ENCODE peak calls at places on chromosomes 7 and 10, in four cellular contexts. C, D, N and K are unnamed samples.

GRCh38 chr7:76509931-76510877 is at the start of gene UPK3B:
- DNase-seq in N (no peak), C (no peak), D (no peak), K (peak; percentile 14)

GRCh38 chr7:84701524-84702306 is 485.1 kb downstream of the SEMA3D start:
- DNase-seq in N (no peak), D (no peak), C (no peak), K (no peak)

GRCh38 chr10:110448682-110449418 is 48.9 kb upstream of the DUSP5 start:
- DNase-seq in N (no peak), C (no peak), D (no peak), K (no peak)

GRCh38 chr7:28609608-28610007 is 197.3 kb downstream of the CREB5 start:
- DNase-seq in D (no peak), C (no peak), N (no peak), K (no peak)

GRCh38 chr7:152747224-152747623 is 12.3 kb upstream of the ACTR3B start:
- DNase-seq in C (no peak), N (no peak), D (no peak), K (no peak)

GRCh38 chr7:143299840-143300239 is 11.7 kb downstream of the CASP2 start:
- DNase-seq in C (peak; percentile 64), D (no peak), N (peak; percentile 32), K (no peak)

GRCh38 chr10:49761789-49762565 is at the start of gene OGDHL:
- DNase-seq in D (peak; percentile 86), N (peak; percentile 82), C (no peak), K (peak; percentile 91)

GRCh38 chr10:110547139-110547761 is 20.2 kb upstream of the SMC3 start:
- DNase-seq in D (peak; percentile 72), C (no peak), N (no peak), K (peak; percentile 65)

GRCh38 chr7:113040849-113041248 is 45.8 kb downstream of the GPR85 start:
- DNase-seq in N (no peak), C (no peak), D (no peak), K (no peak)

GRCh38 chr7:24722386-24723177 is 34.7 kb downstream of the GSDME start:
- DNase-seq in N (no peak), D (no peak), C (no peak), K (no peak)

GRCh38 chr7:159075563-159076238 is 69.0 kb downstream of the VIPR2 start:
- DNase-seq in N (no peak), C (no peak), D (no peak), K (no peak)

GRCh38 chr7:36227223-36227622 is 74.2 kb downstream of the EEPD1 start:
- DNase-seq in N (no peak), D (no peak), C (no peak), K (no peak)

GRCh38 chr10:7876541-7877127 is 58.3 kb downstream of the TAF3 start:
- DNase-seq in C (no peak), D (no peak), N (no peak), K (no peak)

GRCh38 chr7:22329816-22330524 is 27.0 kb downstream of the RAPGEF5 start:
- DNase-seq in D (no peak), N (no peak), C (no peak), K (no peak)

GRCh38 chr7:49322476-49322875 is 398.1 kb downstream of the CDC14C start:
- DNase-seq in C (no peak), D (no peak), N (no peak), K (no peak)

GRCh38 chr7:148153611-148154010 is 437.0 kb upstream of the C7orf33 start:
- DNase-seq in C (no peak), N (no peak), D (no peak), K (no peak)

GRCh38 chr7:76086070-76086469 is 38.2 kb downstream of the MDH2 start:
- DNase-seq in N (no peak), C (no peak), D (no peak), K (no peak)

GRCh38 chr7:66905243-66905642 is 15.8 kb upstream of the TMEM248 start:
- DNase-seq in N (no peak), C (no peak), D (no peak), K (no peak)

GRCh38 chr10:72728462-72728861 is 36.5 kb downstream of the MCU start:
- DNase-seq in D (no peak), N (no peak), C (no peak), K (no peak)

GRCh38 chr10:67618116-67618515 is 77.9 kb downstream of the CTNNA3 start:
- DNase-seq in N (no peak), C (no peak), D (no peak), K (no peak)

GRCh38 chr7:105707381-105707780 is 126.1 kb upstream of the EFCAB10 start:
- DNase-seq in D (no peak), N (no peak), C (no peak), K (no peak)

GRCh38 chr10:88245974-88246511 is 337.1 kb downstream of the RNLS start:
- DNase-seq in C (no peak), N (no peak), D (no peak), K (no peak)

GRCh38 chr7:158707610-158708009 is 3.0 kb upstream of the NCAPG2 start:
- DNase-seq in N (no peak), D (no peak), C (no peak), K (no peak)

GRCh38 chr7:159107052-159107892 is 37.4 kb downstream of the VIPR2 start:
- DNase-seq in C (no peak), D (no peak), N (no peak), K (no peak)

GRCh38 chr10:73625004-73625883 is 16.0 kb downstream of the MYOZ1 start:
- DNase-seq in C (no peak), D (peak; percentile 25), N (peak; percentile 45), K (peak; percentile 27)

GRCh38 chr10:102931643-102932042 is 13.5 kb downstream of the CNNM2 start:
- DNase-seq in D (no peak), N (no peak), C (no peak), K (no peak)

GRCh38 chr7:95012001-95012400 is 104.6 kb downstream of the PPP1R9A start:
- DNase-seq in N (no peak), D (no peak), C (no peak), K (no peak)

GRCh38 chr10:104260775-104261115 is 6.1 kb downstream of the GSTO1 start:
- DNase-seq in C (no peak), D (no peak), N (no peak), K (no peak)

GRCh38 chr10:121077331-121077730 is 226.2 kb downstream of the WDR11 start:
- DNase-seq in N (no peak), D (no peak), C (no peak), K (no peak)

GRCh38 chr10:102405108-102405561 is 9.6 kb downstream of the NFKB2 start:
- DNase-seq in C (no peak), D (no peak), N (no peak), K (no peak)

GRCh38 chr7:50304158-50304910 is at the start of gene IKZF1:
- DNase-seq in D (peak; percentile 45), N (peak; percentile 44), C (peak; percentile 31), K (peak; percentile 73)

GRCh38 chr7:105776068-105776790 is 100.2 kb downstream of the ATXN7L1 start:
- DNase-seq in C (no peak), D (no peak), N (peak; percentile 53), K (no peak)

GRCh38 chr10:113259841-113260240 is 293.0 kb upstream of the HABP2 start:
- DNase-seq in C (no peak), D (no peak), N (no peak), K (no peak)

GRCh38 chr10:43120116-43120947 is 17.9 kb upstream of the CSGALNACT2 start:
- DNase-seq in N (no peak), C (no peak), D (no peak), K (no peak)

GRCh38 chr7:5424689-5425506 is 1.3 kb upstream of the TNRC18 start:
- DNase-seq in N (peak; percentile 30), D (no peak), C (no peak), K (peak; percentile 44)

GRCh38 chr10:86263907-86264306 is 102.7 kb downstream of the GRID1 start:
- DNase-seq in N (no peak), D (no peak), C (no peak), K (no peak)

GRCh38 chr7:16657656-16658279 is 11.8 kb downstream of the BZW2 start:
- DNase-seq in D (no peak), N (no peak), C (no peak), K (no peak)

GRCh38 chr10:79019441-79019840 is 49.3 kb upstream of the ZMIZ1 start:
- DNase-seq in C (no peak), N (no peak), D (no peak), K (no peak)

GRCh38 chr10:79020605-79021004 is 48.2 kb upstream of the ZMIZ1 start:
- DNase-seq in C (no peak), D (no peak), N (no peak), K (no peak)

GRCh38 chr10:79019961-79020491 is 48.7 kb upstream of the ZMIZ1 start:
- DNase-seq in N (no peak), C (no peak), D (no peak), K (no peak)

GRCh38 chr10:79018591-79019011 is 50.2 kb upstream of the ZMIZ1 start:
- DNase-seq in C (no peak), N (no peak), D (no peak), K (no peak)

GRCh38 chr10:79017882-79018550 is 50.8 kb upstream of the ZMIZ1 start:
- DNase-seq in N (no peak), D (no peak), C (no peak), K (no peak)
- TF ChIP-seq CTCF in N (no peak), D (no peak), C (no peak), K (no peak)

DNA sequence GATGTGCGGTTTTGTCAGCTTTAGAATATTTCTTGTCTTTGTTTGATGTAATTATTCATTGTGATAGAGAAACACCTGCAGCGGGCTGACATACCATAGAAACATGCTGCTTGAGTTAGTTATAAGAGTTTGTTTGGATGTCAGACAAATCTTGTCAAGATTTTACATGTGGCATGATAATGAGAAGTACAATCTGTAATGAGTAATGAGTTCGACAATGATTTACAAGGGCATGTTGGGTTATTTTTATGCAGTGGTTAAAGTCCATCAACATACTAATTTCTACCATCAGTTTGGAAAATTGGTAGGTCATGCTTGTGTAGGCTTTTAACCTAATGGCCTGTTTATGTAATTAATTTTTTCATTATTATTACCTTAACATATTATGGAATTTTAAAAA is 31.3 kb downstream of the FZD1 start:
- DNase-seq in C (no peak), D (no peak), N (no peak), K (no peak)
- TF ChIP-seq CTCF in C (no peak), D (no peak), N (no peak), K (no peak)

GRCh38 chr7:116671681-116672595 is at the start of gene MET:
- DNase-seq in D (peak; percentile 76), N (peak; percentile 42), C (no peak), K (peak; percentile 81)
- TF ChIP-seq CTCF in D (peak; percentile 57), N (peak; percentile 61), C (no peak), K (peak; percentile 25)

DNA sequence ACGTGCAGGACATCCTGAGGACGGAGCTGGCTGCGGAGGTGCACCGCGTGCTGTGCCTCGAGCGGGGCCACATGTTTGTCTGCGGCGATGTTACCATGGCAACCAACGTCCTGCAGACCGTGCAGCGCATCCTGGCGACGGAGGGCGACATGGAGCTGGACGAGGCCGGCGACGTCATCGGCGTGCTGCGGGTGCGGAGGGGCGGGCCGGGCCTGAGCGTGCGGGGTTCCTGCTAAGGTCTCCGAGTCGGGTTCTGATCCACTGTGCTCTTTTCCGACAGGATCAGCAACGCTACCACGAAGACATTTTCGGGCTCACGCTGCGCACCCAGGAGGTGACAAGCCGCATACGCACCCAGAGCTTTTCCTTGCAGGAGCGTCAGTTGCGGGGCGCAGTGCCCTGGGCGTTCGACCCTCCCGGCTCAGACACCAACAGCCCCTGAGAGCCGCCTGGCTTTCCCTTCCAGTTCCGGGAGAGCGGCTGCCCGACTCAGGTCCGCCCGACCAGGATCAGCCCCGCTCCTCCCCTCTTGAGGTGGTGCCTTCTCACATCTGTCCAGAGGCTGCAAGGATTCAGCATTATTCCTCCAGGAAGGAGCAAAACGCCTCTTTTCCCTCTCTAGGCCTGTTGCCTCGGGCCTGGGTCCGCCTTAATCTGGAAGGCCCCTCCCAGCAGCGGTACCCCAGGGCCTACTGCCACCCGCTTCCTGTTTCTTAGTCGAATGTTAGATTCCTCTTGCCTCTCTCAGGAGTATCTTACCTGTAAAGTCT is 10.4 kb downstream of the ATG9B start:
- DNase-seq in D (peak; percentile 78), C (peak; percentile 97), N (no peak), K (peak; percentile 87)
- TF ChIP-seq CTCF in D (no peak), C (no peak), N (no peak), K (no peak)